ENCODE peak calls at places on chromosomes 11 and 22, in seven cellular contexts. N, U, B, O, F, V and L are unnamed samples.
A peak's percentile ranks its signal among the peaks of the same experiment; 100 is the strongest.

GRCh38 chr11:64918056-64918455 is 1.0 kb upstream of the ATG2A start:
- DNase-seq in N (peak; percentile 23), U (no peak), B (peak; percentile 32), O (peak; percentile 56), F (no peak), V (peak; percentile 54), L (no peak)

GRCh38 chr11:78742430-78742829 is 167.8 kb upstream of the NARS2 start:
- DNase-seq in N (no peak), U (no peak), B (no peak), O (peak; percentile 45), F (peak; percentile 87), V (no peak), L (no peak)

GRCh38 chr11:2088746-2089535 is 50.2 kb downstream of the IGF2 start:
- DNase-seq in N (no peak), U (no peak), B (peak; percentile 37), O (no peak), F (no peak), V (no peak), L (no peak)

GRCh38 chr22:20811971-20812660 is 38.2 kb downstream of the SERPIND1 start:
- DNase-seq in N (no peak), U (no peak), B (no peak), O (no peak), F (no peak), V (no peak), L (no peak)

GRCh38 chr11:68329993-68330699 is 17.8 kb downstream of the LRP5 start:
- DNase-seq in N (no peak), U (no peak), B (no peak), O (no peak), F (no peak), V (no peak), L (no peak)

GRCh38 chr11:62137276-62137861 is 13.6 kb downstream of the INCENP start:
- DNase-seq in N (no peak), U (no peak), B (no peak), O (no peak), F (no peak), V (no peak), L (peak; percentile 52)

GRCh38 chr22:19688301-19689290 is 25.7 kb upstream of the SEPTIN5 start:
- DNase-seq in N (no peak), U (no peak), B (no peak), O (no peak), F (no peak), V (no peak), L (no peak)

GRCh38 chr11:99257131-99257530 is 236.4 kb downstream of the CNTN5 start:
- DNase-seq in N (no peak), U (no peak), B (peak; percentile 67), O (peak; percentile 2), F (no peak), V (no peak), L (no peak)

GRCh38 chr22:18070556-18071306 is 7.1 kb upstream of the PEX26 start:
- DNase-seq in N (no peak), U (no peak), B (no peak), O (no peak), F (no peak), V (no peak), L (no peak)

GRCh38 chr11:60625262-60625661 is 74.2 kb upstream of the MS4A8 start:
- DNase-seq in N (no peak), U (no peak), B (peak; percentile 24), O (peak; percentile 62), F (no peak), V (peak; percentile 52), L (no peak)

GRCh38 chr11:47523491-47524199 is 29.3 kb downstream of the CELF1 start:
- DNase-seq in N (peak; percentile 26), U (peak; percentile 40), B (peak; percentile 43), O (peak; percentile 92), F (no peak), V (peak; percentile 93), L (no peak)

GRCh38 chr11:12862761-12863469 is 146.2 kb upstream of the RASSF10 start:
- DNase-seq in N (peak; percentile 73), U (peak; percentile 64), B (peak; percentile 26), O (peak; percentile 82), F (peak; percentile 44), V (peak; percentile 64), L (no peak)

GRCh38 chr22:48318173-48318572 is 1509.5 kb downstream of the BRD1 start:
- DNase-seq in N (no peak), U (peak; percentile 1), B (no peak), O (no peak), F (no peak), V (no peak), L (no peak)

GRCh38 chr22:49368976-49369725 is 458.5 kb downstream of the BRD1 start:
- DNase-seq in N (no peak), U (no peak), B (peak; percentile 33), O (no peak), F (no peak), V (no peak), L (peak; percentile 53)

GRCh38 chr11:103892603-103893002 is 143.8 kb upstream of the DDI1 start:
- DNase-seq in N (no peak), U (no peak), B (peak; percentile 39), O (peak; percentile 79), F (no peak), V (no peak), L (no peak)

GRCh38 chr11:1933416-1934325 is 13.5 kb upstream of the MRPL23 start:
- DNase-seq in N (no peak), U (peak; percentile 14), B (no peak), O (no peak), F (no peak), V (no peak), L (no peak)

DNA sequence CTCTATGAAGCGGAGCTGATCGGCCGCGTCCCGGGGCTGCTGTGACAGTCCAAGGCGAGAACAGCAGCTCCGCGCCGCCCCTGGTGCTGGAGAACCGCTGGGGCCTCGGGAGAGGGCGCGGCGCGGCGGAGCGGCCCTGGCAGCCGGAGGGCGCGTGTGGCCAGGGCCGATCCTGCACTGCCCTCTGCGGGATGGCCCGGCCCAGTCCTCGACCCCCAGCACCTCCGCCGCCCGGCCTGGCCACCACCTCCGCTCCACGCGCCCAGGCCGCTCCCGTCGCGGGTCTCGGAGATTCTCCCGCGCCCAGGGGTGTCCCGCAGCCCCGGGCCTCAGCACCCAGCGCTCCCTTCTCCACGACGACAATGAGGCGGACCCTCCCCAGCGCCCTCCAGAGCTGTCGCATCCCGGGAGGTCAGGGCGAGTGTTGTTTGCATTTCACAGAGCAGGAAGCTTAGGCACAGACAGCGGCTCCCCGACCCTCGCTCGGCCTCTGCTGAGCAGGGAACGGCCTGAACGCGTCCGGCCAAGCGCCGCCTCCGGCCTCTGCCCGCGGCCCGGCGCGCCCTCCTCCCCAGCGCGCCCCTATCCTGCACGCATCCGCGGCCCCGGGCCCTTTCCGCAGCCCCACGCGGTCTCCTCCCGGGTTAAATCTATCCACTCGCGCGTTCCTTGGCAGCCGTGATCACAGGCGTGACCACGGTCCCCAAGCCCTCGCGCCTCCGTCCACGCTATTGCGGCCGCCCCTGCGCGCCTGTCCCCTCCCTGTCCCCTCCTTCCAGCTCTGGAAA is 109.7 kb downstream of the WNT7B start:
- DNase-seq in N (no peak), U (peak; percentile 14), B (no peak), O (peak; percentile 25), F (no peak), V (no peak), L (no peak)
- H3K4me3 ChIP-seq in N (peak overlapping the region; percentile 39), U (no peak overlapping the region), B (no peak overlapping the region), O (no peak overlapping the region), F (no peak overlapping the region), V (no peak overlapping the region), L (peak overlapping the region; percentile 58)

GRCh38 chr11:58928691-58929090 is 10.6 kb upstream of the GLYATL1 start:
- DNase-seq in N (no peak), U (no peak), B (no peak), O (no peak), F (no peak), V (no peak), L (no peak)

GRCh38 chr11:58927393-58928081 is 11.8 kb upstream of the GLYATL1 start:
- DNase-seq in N (peak; percentile 24), U (no peak), B (no peak), O (no peak), F (peak; percentile 43), V (no peak), L (no peak)

GRCh38 chr11:58926695-58927094 is 12.6 kb upstream of the GLYATL1 start:
- DNase-seq in N (peak; percentile 15), U (no peak), B (peak; percentile 5), O (peak; percentile 73), F (no peak), V (no peak), L (no peak)

GRCh38 chr11:58926251-58926650 is 13.0 kb upstream of the GLYATL1 start:
- DNase-seq in N (peak; percentile 38), U (no peak), B (no peak), O (peak; percentile 46), F (no peak), V (no peak), L (no peak)

DNA sequence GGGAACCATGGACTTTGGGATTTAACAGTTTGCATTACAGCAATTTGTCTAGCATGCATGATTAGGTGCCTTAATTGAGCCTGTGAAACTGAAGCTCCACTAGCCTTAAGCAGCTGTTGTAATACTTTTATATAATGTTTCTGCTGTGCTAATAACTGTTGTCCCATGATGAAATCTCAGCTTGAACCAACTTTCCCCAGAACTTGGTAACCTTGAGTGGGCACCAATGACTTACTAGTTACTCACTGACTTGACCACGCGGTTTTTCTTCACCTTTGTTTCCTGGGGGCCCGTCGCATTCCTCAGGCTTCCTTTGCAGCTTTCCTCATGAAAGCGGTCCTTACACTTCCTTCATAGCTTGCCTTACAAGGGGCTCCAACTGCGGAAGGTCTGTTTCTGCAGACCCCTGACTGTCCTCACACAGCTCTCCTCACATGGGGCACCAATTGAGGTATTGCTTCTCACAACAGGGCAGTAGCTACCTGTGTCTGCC is 11.2 kb upstream of the GLYATL1 start:
- DNase-seq in N (no peak), U (no peak), B (no peak), O (no peak), F (no peak), V (no peak), L (no peak)
- H3K4me3 ChIP-seq in N (no peak overlapping the region), U (no peak overlapping the region), B (no peak overlapping the region), O (no peak overlapping the region), F (no peak overlapping the region), V (no peak overlapping the region), L (no peak overlapping the region)

GRCh38 chr11:66329165-66329673 is 7.0 kb downstream of the RIN1 start:
- DNase-seq in N (no peak), U (no peak), B (no peak), O (no peak), F (no peak), V (no peak), L (no peak)

GRCh38 chr11:66328307-66329144 is 7.7 kb downstream of the RIN1 start:
- DNase-seq in N (no peak), U (peak; percentile 81), B (peak; percentile 83), O (peak; percentile 71), F (peak; percentile 82), V (peak; percentile 67), L (no peak)

GRCh38 chr11:66328036-66328306 is 8.3 kb downstream of the RIN1 start:
- DNase-seq in N (no peak), U (no peak), B (no peak), O (no peak), F (peak; percentile 42), V (no peak), L (no peak)

GRCh38 chr11:66326261-66327111 is 9.6 kb upstream of the CD248 start:
- DNase-seq in N (no peak), U (peak; percentile 53), B (no peak), O (peak; percentile 59), F (no peak), V (no peak), L (no peak)

GRCh38 chr11:66327171-66328035 is 8.8 kb downstream of the RIN1 start:
- DNase-seq in N (no peak), U (no peak), B (no peak), O (peak; percentile 67), F (no peak), V (no peak), L (no peak)
- H3K4me3 ChIP-seq in N (no peak overlapping the region), U (no peak overlapping the region), B (no peak overlapping the region), O (no peak overlapping the region), F (no peak overlapping the region), V (no peak overlapping the region), L (peak overlapping the region; percentile 21)

GRCh38 chr11:17428261-17428660 is 39.8 kb upstream of the KCNJ11 start:
- DNase-seq in N (no peak), U (no peak), B (no peak), O (no peak), F (no peak), V (no peak), L (no peak)
- H3K4me3 ChIP-seq in N (no peak overlapping the region), U (no peak overlapping the region), B (no peak overlapping the region), O (no peak overlapping the region), F (no peak overlapping the region), V (no peak overlapping the region), L (no peak overlapping the region)